ENCODE peak calls at places on chromosomes 7 and 10, in five cellular contexts. One of them, this sample, is unnamed.

GRCh38 chr7:138756591-138757222 is 41.1 kb upstream of the TMEM213 start:
- DNase-seq in memory B cell: no peak
- DNase-seq in DMS79 treated with DMSO at 0.1 percent for 48 hours: no peak
- DNase-seq in fibroblast of lung: peak
- DNase-seq in NCI-H1092: no peak
- DNase-seq in this sample: no peak

GRCh38 chr7:141695803-141696289 is 6.1 kb downstream of the DENND11 start:
- DNase-seq in fibroblast of lung: no peak
- DNase-seq in DMS79 treated with DMSO at 0.1 percent for 48 hours: no peak
- DNase-seq in NCI-H1092: no peak
- DNase-seq in memory B cell: no peak
- DNase-seq in this sample: no peak

GRCh38 chr10:3897156-3897555 is 112.1 kb upstream of the KLF6 start:
- DNase-seq in NCI-H1092: no peak
- DNase-seq in DMS79 treated with DMSO at 0.1 percent for 48 hours: no peak
- DNase-seq in fibroblast of lung: peak
- DNase-seq in memory B cell: no peak
- DNase-seq in this sample: no peak

GRCh38 chr7:137970263-137970975 is 31.5 kb downstream of the CREB3L2 start:
- DNase-seq in NCI-H1092: no peak
- DNase-seq in memory B cell: no peak
- DNase-seq in fibroblast of lung: peak
- DNase-seq in DMS79 treated with DMSO at 0.1 percent for 48 hours: no peak
- DNase-seq in this sample: no peak

GRCh38 chr10:97805960-97806359 is 34.2 kb upstream of the SFRP5 start:
- DNase-seq in NCI-H1092: no peak
- DNase-seq in DMS79 treated with DMSO at 0.1 percent for 48 hours: no peak
- DNase-seq in memory B cell: no peak
- DNase-seq in fibroblast of lung: no peak
- DNase-seq in this sample: no peak

GRCh38 chr7:130821864-130822263 is 87.9 kb upstream of the KLF14 start:
- DNase-seq in DMS79 treated with DMSO at 0.1 percent for 48 hours: no peak
- DNase-seq in fibroblast of lung: peak
- DNase-seq in NCI-H1092: no peak
- DNase-seq in memory B cell: no peak
- DNase-seq in this sample: no peak

GRCh38 chr7:136976504-136977251 is 108.2 kb downstream of the CHRM2 start:
- DNase-seq in DMS79 treated with DMSO at 0.1 percent for 48 hours: no peak
- DNase-seq in NCI-H1092: no peak
- DNase-seq in fibroblast of lung: peak
- DNase-seq in memory B cell: no peak
- DNase-seq in this sample: no peak

GRCh38 chr10:36771725-36772124 is 353.7 kb upstream of the ANKRD30A start:
- DNase-seq in DMS79 treated with DMSO at 0.1 percent for 48 hours: no peak
- DNase-seq in NCI-H1092: no peak
- DNase-seq in memory B cell: no peak
- DNase-seq in fibroblast of lung: peak
- DNase-seq in this sample: no peak

GRCh38 chr10:66747451-66747850 is 178.4 kb upstream of the LRRTM3 start:
- DNase-seq in memory B cell: no peak
- DNase-seq in DMS79 treated with DMSO at 0.1 percent for 48 hours: no peak
- DNase-seq in fibroblast of lung: peak
- DNase-seq in NCI-H1092: no peak
- DNase-seq in this sample: no peak

GRCh38 chr7:108368466-108368865 is 87.8 kb downstream of the NRCAM start:
- DNase-seq in NCI-H1092: no peak
- DNase-seq in memory B cell: no peak
- DNase-seq in DMS79 treated with DMSO at 0.1 percent for 48 hours: no peak
- DNase-seq in fibroblast of lung: no peak
- DNase-seq in this sample: no peak

GRCh38 chr10:71766717-71767419 is 6.5 kb downstream of the VSIR start:
- DNase-seq in fibroblast of lung: peak
- DNase-seq in DMS79 treated with DMSO at 0.1 percent for 48 hours: no peak
- DNase-seq in memory B cell: peak
- DNase-seq in NCI-H1092: no peak
- DNase-seq in this sample: no peak

GRCh38 chr7:897086-897485 is 20.7 kb downstream of the GET4 start:
- DNase-seq in NCI-H1092: no peak
- DNase-seq in memory B cell: no peak
- DNase-seq in fibroblast of lung: no peak
- DNase-seq in DMS79 treated with DMSO at 0.1 percent for 48 hours: no peak
- DNase-seq in this sample: no peak

GRCh38 chr10:120926611-120927010 is 75.4 kb downstream of the WDR11 start:
- DNase-seq in NCI-H1092: no peak
- DNase-seq in DMS79 treated with DMSO at 0.1 percent for 48 hours: no peak
- DNase-seq in memory B cell: no peak
- DNase-seq in fibroblast of lung: no peak
- DNase-seq in this sample: no peak

GRCh38 chr7:14748461-14748860 is 154.1 kb downstream of the DGKB start:
- DNase-seq in DMS79 treated with DMSO at 0.1 percent for 48 hours: no peak
- DNase-seq in NCI-H1092: no peak
- DNase-seq in memory B cell: no peak
- DNase-seq in fibroblast of lung: peak
- DNase-seq in this sample: no peak

GRCh38 chr7:84612976-84613375 is 418.4 kb upstream of the SEMA3A start:
- DNase-seq in NCI-H1092: no peak
- DNase-seq in DMS79 treated with DMSO at 0.1 percent for 48 hours: no peak
- DNase-seq in fibroblast of lung: no peak
- DNase-seq in memory B cell: no peak
- DNase-seq in this sample: no peak

GRCh38 chr10:86360657-86361056 is 5.9 kb downstream of the GRID1 start:
- DNase-seq in NCI-H1092: no peak
- DNase-seq in DMS79 treated with DMSO at 0.1 percent for 48 hours: no peak
- DNase-seq in fibroblast of lung: no peak
- DNase-seq in memory B cell: no peak
- DNase-seq in this sample: no peak

GRCh38 chr7:140059288-140060242 is 3.2 kb downstream of the PARP12 start:
- DNase-seq in memory B cell: no peak
- DNase-seq in NCI-H1092: peak
- DNase-seq in fibroblast of lung: peak
- DNase-seq in DMS79 treated with DMSO at 0.1 percent for 48 hours: peak
- DNase-seq in this sample: peak

GRCh38 chr10:43202224-43202656 is 64.0 kb downstream of the CSGALNACT2 start:
- DNase-seq in fibroblast of lung: no peak
- DNase-seq in memory B cell: peak
- DNase-seq in DMS79 treated with DMSO at 0.1 percent for 48 hours: no peak
- DNase-seq in NCI-H1092: no peak
- DNase-seq in this sample: peak

GRCh38 chr7:112257073-112257472 is 50.6 kb downstream of the ZNF277 start:
- DNase-seq in memory B cell: no peak
- DNase-seq in NCI-H1092: no peak
- DNase-seq in fibroblast of lung: no peak
- DNase-seq in DMS79 treated with DMSO at 0.1 percent for 48 hours: no peak
- DNase-seq in this sample: no peak

GRCh38 chr7:99840136-99840869 is 12.5 kb downstream of the CYP3A43 start:
- DNase-seq in memory B cell: no peak
- DNase-seq in NCI-H1092: no peak
- DNase-seq in DMS79 treated with DMSO at 0.1 percent for 48 hours: no peak
- DNase-seq in fibroblast of lung: no peak
- DNase-seq in this sample: no peak

This sample was measured in H1.